ENCODE peak calls at places on chromosomes 2 and 18, in six cellular contexts. C is ovary, N is fibroblast of lung, M is lung, R is aorta, H is A549. K is an unnamed sample. For H3K4me1, the result is how much of the 10 kb centered on the place peaks cover.

GRCh38 chr2:149160701-149161217 is 122.3 kb downstream of the LYPD6B start:
- DNase-seq in C (no peak), N (no peak), M (no peak), R (no peak), H (no peak), K (no peak)

GRCh38 chr2:39715095-39715494 is 49.4 kb downstream of the TMEM178A start:
- DNase-seq in C (no peak), N (no peak), M (no peak), R (no peak), H (no peak), K (no peak)

GRCh38 chr2:96926791-96927190 is 56.9 kb upstream of the SEMA4C start:
- DNase-seq in C (no peak), N (no peak), M (no peak), R (peak), H (no peak), K (peak)

GRCh38 chr18:58819051-58819450 is 45.6 kb upstream of the ZNF532 start:
- DNase-seq in C (no peak), N (no peak), M (no peak), R (no peak), H (no peak), K (no peak)

GRCh38 chr18:74834424-74835309 is 237.0 kb downstream of the ZNF407 start:
- DNase-seq in C (no peak), N (no peak), M (no peak), R (no peak), H (no peak), K (no peak)

GRCh38 chr2:39875182-39875913 is 96.3 kb upstream of the THUMPD2 start:
- DNase-seq in C (peak), N (peak), M (peak), R (peak), H (peak), K (peak)

GRCh38 chr2:231909631-231910030 is 16.6 kb downstream of the NPPC start:
- DNase-seq in C (no peak), N (no peak), M (no peak), R (no peak), H (no peak), K (no peak)

GRCh38 chr2:128466377-128467175 is 147.9 kb upstream of the HS6ST1 start:
- DNase-seq in C (no peak), N (no peak), M (peak), R (peak), H (no peak), K (peak)

GRCh38 chr18:79275992-79276391 is 119.7 kb upstream of the NFATC1 start:
- DNase-seq in C (no peak), N (no peak), M (no peak), R (no peak), H (no peak), K (no peak)

GRCh38 chr18:47215554-47216138 is 35.8 kb downstream of the SKOR2 start:
- DNase-seq in C (no peak), N (peak), M (peak), R (no peak), H (peak), K (no peak)

GRCh38 chr18:58721586-58722160 is 50.4 kb downstream of the MALT1 start:
- DNase-seq in C (no peak), N (no peak), M (no peak), R (no peak), H (no peak), K (no peak)

GRCh38 chr2:100708333-100708732 is 111.6 kb upstream of the NPAS2 start:
- DNase-seq in C (no peak), N (no peak), M (no peak), R (no peak), H (no peak), K (no peak)

GRCh38 chr2:38935568-38936172 is 46.0 kb downstream of the ARHGEF33 start:
- DNase-seq in C (no peak), N (peak), M (no peak), R (no peak), H (no peak), K (no peak)

GRCh38 chr2:189783451-189783926 is 650 bp downstream of the ORMDL1 start:
- DNase-seq in C (no peak), N (peak), M (no peak), R (no peak), H (no peak), K (no peak)

GRCh38 chr2:182949572-182950189 is 83.2 kb upstream of the FRZB start:
- DNase-seq in C (no peak), N (no peak), M (no peak), R (peak), H (peak), K (no peak)

GRCh38 chr2:196660264-196660663 is 20.7 kb downstream of the CCDC150 start:
- DNase-seq in C (no peak), N (no peak), M (no peak), R (no peak), H (no peak), K (no peak)

GRCh38 chr2:209496586-209496982 is 72.7 kb downstream of the MAP2 start:
- DNase-seq in C (no peak), N (peak), M (no peak), R (no peak), H (no peak), K (no peak)

GRCh38 chr2:136328396-136328795 is 210.4 kb upstream of the CXCR4 start:
- DNase-seq in C (no peak), N (no peak), M (no peak), R (no peak), H (no peak), K (no peak)

GRCh38 chr2:218022851-218023530 is 20.2 kb upstream of the TNS1 start:
- DNase-seq in C (no peak), N (no peak), M (no peak), R (peak), H (no peak), K (peak)

GRCh38 chr2:227720680-227721079 is 2.9 kb upstream of the SLC19A3 start:
- DNase-seq in C (no peak), N (no peak), M (no peak), R (no peak), H (no peak), K (no peak)

GRCh38 chr18:46096651-46097300 is 1.3 kb downstream of the ATP5F1A start:
- DNase-seq in C (no peak), N (no peak), M (no peak), R (no peak), H (peak), K (no peak)

GRCh38 chr2:114610677-114611076 is 168.2 kb downstream of the DPP10 start:
- DNase-seq in C (no peak), N (no peak), M (no peak), R (peak), H (no peak), K (no peak)

GRCh38 chr2:232388324-232388891 is 9.9 kb downstream of the ALPP start:
- DNase-seq in C (no peak), N (no peak), M (no peak), R (peak), H (no peak), K (no peak)

GRCh38 chr18:34767601-34768027 is 57.5 kb downstream of the DTNA start:
- DNase-seq in C (no peak), N (peak), M (no peak), R (no peak), H (no peak), K (no peak)

GRCh38 chr2:241268716-241269445 is 46.6 kb downstream of the HDLBP start:
- DNase-seq in C (no peak), N (no peak), M (no peak), R (no peak), H (peak), K (no peak)

GRCh38 chr2:219440388-219441256 is 6.0 kb downstream of the SPEG start:
- DNase-seq in C (no peak), N (peak), M (no peak), R (no peak), H (peak), K (no peak)

GRCh38 chr2:198326431-198326830 is 522.0 kb downstream of the PLCL1 start:
- DNase-seq in C (no peak), N (no peak), M (no peak), R (no peak), H (no peak), K (no peak)

GRCh38 chr2:10220516-10221391 is 82.0 kb upstream of the HPCAL1 start:
- DNase-seq in C (no peak), N (peak), M (no peak), R (peak), H (no peak), K (no peak)

GRCh38 chr2:175557810-175558377 is 376.4 kb upstream of the ATP5MC3 start:
- DNase-seq in C (no peak), N (no peak), M (no peak), R (no peak), H (no peak), K (no peak)

GRCh38 chr2:144533221-144533620 is 13.3 kb upstream of the ZEB2 start:
- DNase-seq in C (no peak), N (no peak), M (no peak), R (no peak), H (no peak), K (no peak)

GRCh38 chr2:110669079-110669478 is 8.8 kb downstream of the BUB1 start:
- DNase-seq in C (no peak), N (no peak), M (no peak), R (no peak), H (no peak), K (no peak)

GRCh38 chr2:147499785-147500184 is 345.0 kb upstream of the ACVR2A start:
- DNase-seq in C (no peak), N (no peak), M (no peak), R (no peak), H (no peak), K (no peak)

GRCh38 chr2:7012141-7012809 is 95.1 kb downstream of the RNF144A start:
- DNase-seq in C (no peak), N (no peak), M (no peak), R (no peak), H (no peak), K (peak)

GRCh38 chr2:34815052-34815741 is 1216.1 kb upstream of the FAM98A start:
- DNase-seq in C (no peak), N (no peak), M (no peak), R (no peak), H (no peak), K (no peak)

GRCh38 chr2:100285691-100286090 is 36.6 kb downstream of the LONRF2 start:
- DNase-seq in C (peak), N (peak), M (no peak), R (no peak), H (peak), K (no peak)

GRCh38 chr2:48749820-48750739 is 5.4 kb downstream of the LHCGR start:
- DNase-seq in C (no peak), N (no peak), M (no peak), R (no peak), H (no peak), K (no peak)

GRCh38 chr2:25115902-25116301 is 52.5 kb downstream of the POMC start:
- DNase-seq in C (no peak), N (peak), M (no peak), R (no peak), H (no peak), K (no peak)

GRCh38 chr2:65064728-65065552 is 8.7 kb downstream of the CEP68 start:
- DNase-seq in C (peak), N (peak), M (peak), R (peak), H (peak), K (peak)

GRCh38 chr2:65062843-65063242 is 6.6 kb downstream of the CEP68 start:
- DNase-seq in C (no peak), N (peak), M (no peak), R (no peak), H (no peak), K (no peak)

GRCh38 chr2:65061146-65061909 is 5.1 kb downstream of the CEP68 start:
- DNase-seq in C (no peak), N (no peak), M (no peak), R (no peak), H (no peak), K (no peak)

GRCh38 chr2:65061910-65062339 is 5.7 kb downstream of the CEP68 start:
- DNase-seq in C (no peak), N (no peak), M (no peak), R (no peak), H (no peak), K (no peak)

DNA sequence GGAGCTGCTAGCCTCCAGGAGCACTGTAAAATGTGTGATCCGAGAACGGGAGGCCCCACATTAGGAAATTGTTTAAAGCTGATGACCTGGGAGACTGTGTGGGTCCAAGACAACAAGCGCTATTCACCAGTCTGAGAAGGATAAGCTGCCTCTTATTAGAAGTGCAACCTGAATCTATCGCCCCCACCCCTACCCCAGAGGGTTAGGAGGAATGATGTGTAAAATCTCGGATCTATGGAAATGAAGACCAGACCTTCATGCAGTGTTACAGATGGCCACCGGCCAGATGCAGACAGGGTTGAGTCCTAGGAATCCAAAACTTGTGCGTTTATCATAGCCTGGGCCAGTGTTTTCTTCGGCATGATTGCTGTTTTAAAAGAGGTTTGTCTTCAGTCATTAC is 7.2 kb downstream of the CEP68 start:
- DNase-seq in C (no peak), N (no peak), M (no peak), R (no peak), H (no peak), K (no peak)
- H3K4me1 ChIP-seq in C (under half), N (under half), M (under half), R (under half), H (under half), K (half or more)

GRCh38 chr2:12723741-12724463 is 7.2 kb downstream of the TRIB2 start:
- DNase-seq in C (no peak), N (no peak), M (no peak), R (no peak), H (no peak), K (no peak)
- H3K4me1 ChIP-seq in C (under half), N (under half), M (under half), R (under half), H (under half), K (under half)

DNA sequence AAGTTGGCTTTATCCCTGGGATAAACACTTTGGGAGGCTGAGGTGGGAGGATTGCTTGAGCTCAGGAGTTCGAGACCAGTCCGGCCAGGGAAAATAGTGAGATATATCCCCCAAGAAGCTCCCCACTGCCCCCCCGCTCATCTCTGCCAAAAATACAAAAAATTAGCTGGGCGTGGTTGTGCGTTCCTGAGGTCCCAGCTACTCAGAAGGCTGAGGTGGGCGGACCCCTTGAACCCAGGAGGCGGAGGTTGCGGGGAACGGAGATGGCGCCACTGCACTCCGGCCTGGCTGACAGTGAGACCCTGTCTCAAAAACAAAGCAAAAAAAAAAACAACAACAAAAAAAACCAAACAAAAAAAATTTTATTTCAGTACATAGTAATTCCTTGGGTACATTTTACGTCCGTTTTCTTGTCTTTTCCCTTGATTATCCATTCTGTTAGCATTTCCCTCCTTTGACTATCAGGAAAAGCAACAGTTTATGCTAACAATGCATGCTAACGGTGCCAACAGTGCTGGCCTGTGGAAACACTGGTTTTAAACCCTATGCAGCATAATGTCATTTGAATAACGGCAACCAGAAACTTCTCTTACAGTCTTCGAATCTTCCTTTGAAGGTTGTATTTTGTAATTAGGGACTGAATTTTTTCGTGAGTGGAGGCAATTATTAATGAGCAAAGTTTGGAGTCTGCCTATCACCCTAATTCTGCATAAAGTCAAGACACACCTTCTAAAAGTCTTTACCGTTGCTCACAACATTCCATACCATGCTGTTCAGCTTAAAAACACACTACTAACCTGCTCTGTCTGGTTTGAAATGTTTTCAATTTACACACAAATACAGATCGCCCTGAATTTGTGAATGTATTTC is 753 bp upstream of the MIB1 start:
- DNase-seq in C (peak), N (no peak), M (no peak), R (no peak), H (no peak), K (no peak)
- H3K4me1 ChIP-seq in C (under half), N (under half), M (under half), R (under half), H (under half), K (under half)

GRCh38 chr2:224319756-224320155 is 82.2 kb downstream of the FAM124B start:
- DNase-seq in C (no peak), N (no peak), M (no peak), R (no peak), H (no peak), K (no peak)
- H3K4me1 ChIP-seq in C (under half), N (under half), M (under half), R (under half), H (under half), K (under half)

DNA sequence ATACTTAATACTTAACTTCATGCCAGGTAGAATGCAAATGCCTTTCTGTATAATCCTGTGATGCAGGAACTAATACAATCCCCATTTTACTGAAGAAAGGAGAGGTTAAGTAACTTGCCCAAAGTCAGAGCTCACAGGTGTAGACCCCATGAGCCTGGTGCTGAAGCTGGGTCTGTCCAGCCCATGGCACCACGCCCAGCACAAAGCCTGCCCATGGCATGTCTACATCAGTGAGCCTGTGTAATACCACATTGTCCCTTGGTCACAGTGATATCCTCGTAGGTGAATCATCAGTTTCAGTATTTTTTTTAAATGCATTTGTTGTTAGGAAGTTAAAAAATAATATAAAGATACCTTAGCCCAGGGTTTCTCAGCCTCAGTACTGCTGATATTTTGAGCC is 69.9 kb upstream of the MCFD2 start:
- DNase-seq in C (no peak), N (no peak), M (no peak), R (no peak), H (peak), K (no peak)
- H3K4me1 ChIP-seq in C (under half), N (under half), M (under half), R (under half), H (half or more), K (half or more)

GRCh38 chr18:13510594-13510993 is 215.8 kb downstream of the FAM210A start:
- DNase-seq in C (no peak), N (no peak), M (no peak), R (no peak), H (no peak), K (no peak)

GRCh38 chr18:13514558-13514957 is 211.8 kb downstream of the FAM210A start:
- DNase-seq in C (no peak), N (no peak), M (no peak), R (no peak), H (no peak), K (no peak)

GRCh38 chr18:13513481-13513880 is 212.9 kb downstream of the FAM210A start:
- DNase-seq in C (no peak), N (no peak), M (no peak), R (no peak), H (no peak), K (no peak)

GRCh38 chr18:13513015-13513414 is 213.3 kb downstream of the FAM210A start:
- DNase-seq in C (no peak), N (no peak), M (no peak), R (no peak), H (no peak), K (peak)

GRCh38 chr18:13511961-13512572 is 214.3 kb downstream of the FAM210A start:
- DNase-seq in C (no peak), N (no peak), M (no peak), R (no peak), H (no peak), K (no peak)
- H3K4me1 ChIP-seq in C (under half), N (under half), M (under half), R (under half), H (under half), K (under half)

GRCh38 chr18:76431437-76432273 is 63.4 kb downstream of the ZNF516 start:
- DNase-seq in C (no peak), N (no peak), M (no peak), R (no peak), H (no peak), K (peak)

GRCh38 chr18:76432274-76432755 is 62.7 kb downstream of the ZNF516 start:
- DNase-seq in C (no peak), N (no peak), M (no peak), R (no peak), H (no peak), K (no peak)

GRCh38 chr18:76434452-76434851 is 60.6 kb downstream of the ZNF516 start:
- DNase-seq in C (no peak), N (no peak), M (no peak), R (no peak), H (no peak), K (peak)

GRCh38 chr18:76433788-76434187 is 61.3 kb downstream of the ZNF516 start:
- DNase-seq in C (no peak), N (no peak), M (no peak), R (no peak), H (no peak), K (peak)

GRCh38 chr18:76432970-76433767 is 61.9 kb downstream of the ZNF516 start:
- DNase-seq in C (no peak), N (no peak), M (no peak), R (no peak), H (no peak), K (peak)
- H3K4me1 ChIP-seq in C (under half), N (under half), M (under half), R (under half), H (under half), K (under half)

GRCh38 chr2:235618039-235618438 is 124.2 kb downstream of the AGAP1 start:
- DNase-seq in C (no peak), N (peak), M (no peak), R (no peak), H (no peak), K (no peak)
- H3K4me1 ChIP-seq in C (under half), N (under half), M (under half), R (under half), H (under half), K (under half)

DNA sequence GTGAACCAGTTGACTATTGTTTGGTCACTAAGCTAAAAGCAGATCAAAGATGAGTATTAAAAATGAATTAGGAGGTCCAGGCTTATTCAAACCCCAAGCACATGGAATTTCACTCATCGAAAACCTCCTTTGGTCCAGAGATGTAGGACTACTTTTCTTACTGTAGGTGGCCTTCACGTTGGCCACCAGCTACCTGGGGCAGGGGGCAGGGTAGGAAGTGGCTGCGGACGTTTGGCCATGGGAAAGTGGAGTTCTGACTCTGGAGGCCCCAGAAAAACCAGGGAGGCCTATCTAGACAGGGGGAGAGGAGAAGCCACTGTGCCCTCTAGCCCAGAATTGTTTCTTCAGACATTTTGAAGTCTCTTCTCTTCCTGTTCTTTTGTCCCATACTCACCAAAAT is 31.8 kb upstream of the CABLES1 start:
- DNase-seq in C (no peak), N (no peak), M (no peak), R (no peak), H (peak), K (no peak)
- H3K4me1 ChIP-seq in C (under half), N (under half), M (under half), R (under half), H (half or more), K (under half)